ENCODE peak calls at places on chromosomes 3 and 15, in four cellular contexts. R is neuronal stem cell, S is mesendoderm, D is H9. P is an unnamed sample.

GRCh38 chr15:90315276-90315982 is 36.7 kb upstream of the ZNF774 start:
- DNase-seq in D (no peak), R (no peak), S (no peak), P (peak)

GRCh38 chr3:160661660-160662059 is 15.3 kb upstream of the ARL14 start:
- DNase-seq in S (peak), R (peak), D (no peak), P (peak)

GRCh38 chr3:136818851-136819783 is at the start of gene SLC35G2:
- DNase-seq in D (peak), S (peak), R (peak), P (peak)

GRCh38 chr3:134407247-134407640 is 33.0 kb upstream of the AMOTL2 start:
- DNase-seq in S (peak), R (no peak), D (peak), P (peak)

GRCh38 chr3:128923607-128924385 is 44.4 kb downstream of the ACAD9 start:
- DNase-seq in R (no peak), S (no peak), D (peak), P (no peak)

GRCh38 chr15:70222632-70223031 is 124.9 kb upstream of the TLE3 start:
- DNase-seq in D (no peak), R (no peak), S (no peak), P (no peak)

GRCh38 chr3:133853925-133854227 is 41.8 kb downstream of the RAB6B start:
- DNase-seq in R (no peak), D (no peak), S (no peak), P (no peak)

GRCh38 chr3:107574650-107575049 is 51.9 kb downstream of the BBX start:
- DNase-seq in R (no peak), S (peak), D (no peak), P (peak)

GRCh38 chr3:16377847-16378302 is 112.9 kb downstream of the OXNAD1 start:
- DNase-seq in D (no peak), S (no peak), R (no peak), P (no peak)
- H3K4me2 ChIP-seq in D (no peak), S (no peak), R (no peak), P (no peak)

DNA sequence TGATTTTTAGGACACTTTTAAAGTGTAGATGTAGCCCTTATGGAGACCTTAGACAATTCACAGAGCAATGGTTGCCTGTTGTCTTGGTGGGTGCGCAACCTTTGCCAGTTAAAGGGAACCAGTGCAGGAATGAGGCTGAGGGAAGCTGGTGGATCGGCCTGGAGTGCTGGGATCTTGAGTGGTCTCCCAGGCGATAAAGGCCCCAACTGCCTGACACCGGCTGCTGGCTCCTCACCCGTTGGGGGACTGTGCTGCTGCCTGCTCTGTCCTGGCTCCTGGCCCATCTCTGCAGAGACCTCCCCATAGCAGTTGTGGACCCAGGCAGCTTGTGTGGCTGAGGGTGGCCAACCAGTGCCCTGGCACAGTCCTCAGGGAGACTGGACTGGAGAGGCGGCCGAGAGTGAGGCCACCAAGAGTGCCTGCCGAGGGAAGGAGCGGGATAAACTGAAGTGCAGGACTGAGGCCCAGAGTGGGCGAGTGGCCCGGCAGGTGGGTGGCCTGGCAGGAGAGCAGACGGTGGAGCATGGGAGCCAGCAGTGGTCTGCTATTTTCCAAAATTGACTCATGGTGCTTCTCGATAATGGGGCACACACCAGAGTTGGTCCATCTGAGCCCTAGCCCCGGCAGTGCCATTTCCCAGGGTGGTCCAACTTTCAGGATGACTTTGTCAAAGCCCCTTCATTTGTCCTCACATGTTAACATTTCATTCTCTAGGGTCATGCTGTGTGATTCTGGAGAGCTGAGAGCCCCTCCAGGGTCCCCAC is 2.1 kb downstream of the ALDH1A3 start:
- DNase-seq in D (no peak), R (no peak), S (no peak), P (no peak)
- H2BK15ac ChIP-seq in D (no peak), R (no peak), S (no peak), P (no peak)

GRCh38 chr3:98038241-98038640 is 3.1 kb upstream of the GABRR3 start:
- DNase-seq in S (no peak), D (no peak), R (no peak), P (peak)

GRCh38 chr3:98039322-98040024 is 4.4 kb upstream of the GABRR3 start:
- DNase-seq in S (peak), R (peak), D (peak), P (peak)

GRCh38 chr3:98041350-98041749 is 6.2 kb upstream of the GABRR3 start:
- DNase-seq in D (no peak), R (no peak), S (no peak), P (no peak)

GRCh38 chr3:98035208-98035607 is at the start of gene GABRR3:
- DNase-seq in S (no peak), R (no peak), D (no peak), P (no peak)

DNA sequence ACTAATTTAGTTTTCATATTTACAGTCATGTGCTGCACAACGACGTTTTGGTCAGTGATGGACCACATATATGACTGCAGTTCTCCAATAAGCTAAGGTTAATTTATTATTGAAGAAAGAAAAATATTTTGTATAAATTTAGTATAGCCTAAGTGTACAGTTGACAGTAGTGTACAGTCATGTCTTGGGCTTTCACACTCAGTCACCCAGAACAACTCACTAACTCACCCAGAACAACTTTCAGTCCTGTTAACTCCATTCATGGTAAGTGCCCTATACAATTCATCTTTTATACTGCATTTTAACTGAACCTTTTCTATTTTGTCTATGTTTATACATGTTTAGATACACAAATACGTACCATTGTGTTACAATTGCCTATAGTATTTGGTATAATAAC is 3.8 kb upstream of the GABRR3 start:
- DNase-seq in R (no peak), D (no peak), S (no peak), P (no peak)
- H3K4me2 ChIP-seq in R (no peak), D (peak), S (no peak), P (no peak)

DNA sequence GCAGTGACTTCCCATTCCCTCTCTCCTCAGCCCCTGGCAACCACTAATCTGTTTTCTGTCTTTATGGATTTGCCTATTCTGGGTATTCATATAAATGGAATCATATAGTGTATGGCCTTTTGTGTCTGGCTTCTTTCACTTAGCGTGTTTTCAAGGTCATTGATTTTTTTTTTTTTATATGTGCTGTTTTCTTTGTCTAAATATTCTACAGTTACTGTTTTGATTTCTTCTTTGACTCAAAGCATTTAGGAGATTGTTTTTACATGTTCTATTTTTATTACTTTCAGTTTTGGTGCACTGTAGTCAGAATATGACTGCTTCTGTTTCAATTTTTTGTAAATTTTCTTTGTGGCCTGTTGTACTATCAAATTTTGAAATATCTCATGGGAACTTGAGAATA is 71.9 kb upstream of the RNU6-1 start:
- DNase-seq in S (no peak), R (no peak), D (no peak), P (no peak)
- H2BK15ac ChIP-seq in S (no peak), R (no peak), D (no peak), P (no peak)

GRCh38 chr15:50109086-50109987 is 9.7 kb downstream of the ATP8B4 start:
- DNase-seq in S (no peak), D (no peak), R (no peak), P (no peak)

GRCh38 chr15:50107157-50107556 is 11.9 kb downstream of the ATP8B4 start:
- DNase-seq in D (no peak), S (no peak), R (no peak), P (no peak)

GRCh38 chr15:50107591-50108408 is 11.2 kb downstream of the ATP8B4 start:
- DNase-seq in D (no peak), R (no peak), S (no peak), P (no peak)

GRCh38 chr15:50108446-50108845 is 10.6 kb downstream of the ATP8B4 start:
- DNase-seq in S (no peak), D (no peak), R (no peak), P (no peak)

DNA sequence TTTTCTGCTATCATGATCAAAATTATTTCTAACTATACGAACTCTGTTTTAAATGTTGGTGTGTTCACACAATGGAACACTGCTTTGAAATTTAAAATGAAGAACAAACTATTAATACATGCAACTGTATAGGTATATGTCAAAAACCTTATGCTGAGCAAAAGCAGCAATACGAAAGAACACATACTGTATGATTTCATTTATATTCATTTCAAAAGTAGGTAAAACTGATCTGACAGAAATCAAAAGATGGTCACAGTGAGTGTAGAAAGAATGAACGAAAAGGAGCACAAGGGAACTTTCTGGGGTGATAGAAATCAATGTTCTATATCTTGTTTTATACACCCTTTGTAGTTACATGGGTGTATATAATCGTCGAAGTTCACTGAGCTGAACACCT is 12.6 kb downstream of the ATP8B4 start:
- DNase-seq in D (no peak), S (no peak), R (no peak), P (no peak)
- H3K4me2 ChIP-seq in D (no peak), S (no peak), R (no peak), P (no peak)